ENCODE peak calls at places on chromosomes 16 and 17, in ten cellular contexts. One of them, this sample, is unnamed.
A peak's percentile ranks its signal among the peaks of the same experiment; 100 is the strongest.

GRCh38 chr17:7215136-7215638 is 4.4 kb downstream of the DLG4 start:
- DNase-seq in GM23338: peak; percentile 81
- DNase-seq in GM12878: no peak
- DNase-seq in SK-N-SH: no peak
- DNase-seq in H1: no peak
- DNase-seq in vagina: peak; percentile 99
- DNase-seq in transverse colon: no peak
- DNase-seq in endothelial cell of umbilical vein: no peak
- DNase-seq in stomach: peak; percentile 91
- DNase-seq in K562: no peak
- DNase-seq in this sample: no peak

GRCh38 chr17:691423-691822 is 23.2 kb downstream of the VPS53 start:
- DNase-seq in GM23338: no peak
- DNase-seq in SK-N-SH: no peak
- DNase-seq in stomach: no peak
- DNase-seq in vagina: no peak
- DNase-seq in transverse colon: no peak
- DNase-seq in endothelial cell of umbilical vein: no peak
- DNase-seq in GM12878: no peak
- DNase-seq in K562: no peak
- DNase-seq in H1: no peak
- DNase-seq in this sample: no peak

GRCh38 chr16:85174871-85175723 is 62.8 kb upstream of the CIBAR2 start:
- DNase-seq in stomach: no peak
- DNase-seq in K562: no peak
- DNase-seq in transverse colon: no peak
- DNase-seq in endothelial cell of umbilical vein: no peak
- DNase-seq in SK-N-SH: no peak
- DNase-seq in GM12878: no peak
- DNase-seq in H1: no peak
- DNase-seq in GM23338: no peak
- DNase-seq in vagina: no peak
- DNase-seq in this sample: no peak

GRCh38 chr17:44827863-44828262 is 2.2 kb downstream of the GJC1 start:
- DNase-seq in GM23338: no peak
- DNase-seq in vagina: no peak
- DNase-seq in K562: no peak
- DNase-seq in GM12878: no peak
- DNase-seq in stomach: no peak
- DNase-seq in transverse colon: no peak
- DNase-seq in SK-N-SH: no peak
- DNase-seq in endothelial cell of umbilical vein: peak; percentile 19
- DNase-seq in H1: no peak
- DNase-seq in this sample: no peak

GRCh38 chr16:89188064-89188441 is 12.3 kb downstream of the SLC22A31 start:
- DNase-seq in GM12878: no peak
- DNase-seq in vagina: no peak
- DNase-seq in GM23338: no peak
- DNase-seq in SK-N-SH: no peak
- DNase-seq in endothelial cell of umbilical vein: no peak
- DNase-seq in transverse colon: no peak
- DNase-seq in K562: no peak
- DNase-seq in stomach: no peak
- DNase-seq in H1: no peak
- DNase-seq in this sample: no peak

GRCh38 chr17:29133146-29133713 is 47.0 kb downstream of the MYO18A start:
- DNase-seq in GM23338: peak; percentile 41
- DNase-seq in GM12878: no peak
- DNase-seq in vagina: no peak
- DNase-seq in SK-N-SH: no peak
- DNase-seq in stomach: no peak
- DNase-seq in K562: peak; percentile 79
- DNase-seq in H1: no peak
- DNase-seq in transverse colon: no peak
- DNase-seq in endothelial cell of umbilical vein: no peak
- DNase-seq in this sample: no peak

GRCh38 chr17:79544142-79544914 is 66.5 kb downstream of the RBFOX3 start:
- DNase-seq in stomach: no peak
- DNase-seq in vagina: no peak
- DNase-seq in GM23338: no peak
- DNase-seq in SK-N-SH: peak; percentile 32
- DNase-seq in K562: no peak
- DNase-seq in transverse colon: no peak
- DNase-seq in H1: no peak
- DNase-seq in GM12878: no peak
- DNase-seq in endothelial cell of umbilical vein: no peak
- DNase-seq in this sample: peak; percentile 52

GRCh38 chr16:88434353-88434690 is 18.8 kb upstream of the ZFPM1 start:
- DNase-seq in GM12878: no peak
- DNase-seq in GM23338: no peak
- DNase-seq in stomach: no peak
- DNase-seq in K562: no peak
- DNase-seq in transverse colon: no peak
- DNase-seq in vagina: no peak
- DNase-seq in H1: no peak
- DNase-seq in SK-N-SH: no peak
- DNase-seq in endothelial cell of umbilical vein: no peak
- DNase-seq in this sample: no peak

GRCh38 chr17:19652595-19652994 is 4.0 kb downstream of the ALDH3A2 start:
- DNase-seq in GM12878: no peak
- DNase-seq in GM23338: no peak
- DNase-seq in H1: no peak
- DNase-seq in endothelial cell of umbilical vein: no peak
- DNase-seq in stomach: peak; percentile 37
- DNase-seq in K562: no peak
- DNase-seq in vagina: no peak
- DNase-seq in transverse colon: no peak
- DNase-seq in SK-N-SH: no peak
- DNase-seq in this sample: no peak

GRCh38 chr17:20275653-20276052 is 191.7 kb downstream of the LGALS9B start:
- DNase-seq in GM12878: no peak
- DNase-seq in vagina: no peak
- DNase-seq in endothelial cell of umbilical vein: no peak
- DNase-seq in transverse colon: no peak
- DNase-seq in stomach: no peak
- DNase-seq in GM23338: no peak
- DNase-seq in SK-N-SH: no peak
- DNase-seq in H1: no peak
- DNase-seq in K562: no peak
- DNase-seq in this sample: no peak

GRCh38 chr17:45171338-45172231 is 9.9 kb downstream of the HEXIM2 start:
- DNase-seq in vagina: no peak
- DNase-seq in SK-N-SH: no peak
- DNase-seq in stomach: peak; percentile 27
- DNase-seq in H1: no peak
- DNase-seq in endothelial cell of umbilical vein: no peak
- DNase-seq in transverse colon: peak; percentile 55
- DNase-seq in GM12878: no peak
- DNase-seq in GM23338: peak; percentile 74
- DNase-seq in K562: no peak
- DNase-seq in this sample: peak; percentile 80

GRCh38 chr17:18314059-18314730 is 599 bp downstream of the TOP3A start:
- DNase-seq in GM12878: no peak
- DNase-seq in GM23338: no peak
- DNase-seq in vagina: no peak
- DNase-seq in SK-N-SH: no peak
- DNase-seq in H1: no peak
- DNase-seq in transverse colon: no peak
- DNase-seq in endothelial cell of umbilical vein: peak; percentile 56
- DNase-seq in stomach: no peak
- DNase-seq in K562: peak; percentile 19
- DNase-seq in this sample: no peak

GRCh38 chr16:48352648-48353347 is 32.4 kb downstream of the SIAH1 start:
- DNase-seq in K562: no peak
- DNase-seq in endothelial cell of umbilical vein: no peak
- DNase-seq in GM23338: no peak
- DNase-seq in GM12878: no peak
- DNase-seq in transverse colon: no peak
- DNase-seq in vagina: no peak
- DNase-seq in SK-N-SH: no peak
- DNase-seq in stomach: no peak
- DNase-seq in H1: no peak
- DNase-seq in this sample: no peak

GRCh38 chr16:77596243-77596642 is 126.1 kb upstream of the NUDT7 start:
- DNase-seq in SK-N-SH: no peak
- DNase-seq in GM12878: no peak
- DNase-seq in vagina: no peak
- DNase-seq in H1: no peak
- DNase-seq in GM23338: no peak
- DNase-seq in transverse colon: no peak
- DNase-seq in endothelial cell of umbilical vein: peak; percentile 85
- DNase-seq in stomach: no peak
- DNase-seq in K562: no peak
- DNase-seq in this sample: no peak

GRCh38 chr16:69329369-69330285 is 761 bp downstream of the PDF start:
- DNase-seq in vagina: no peak
- DNase-seq in K562: peak; percentile 51
- DNase-seq in stomach: no peak
- DNase-seq in H1: no peak
- DNase-seq in transverse colon: peak; percentile 39
- DNase-seq in GM23338: peak; percentile 45
- DNase-seq in endothelial cell of umbilical vein: peak; percentile 20
- DNase-seq in SK-N-SH: peak; percentile 72
- DNase-seq in GM12878: no peak
- DNase-seq in this sample: peak; percentile 68

GRCh38 chr16:29729116-29729521 is 16.7 kb downstream of the C16orf54 start:
- DNase-seq in K562: peak; percentile 55
- DNase-seq in transverse colon: no peak
- DNase-seq in stomach: no peak
- DNase-seq in SK-N-SH: peak; percentile 71
- DNase-seq in H1: no peak
- DNase-seq in vagina: no peak
- DNase-seq in GM12878: no peak
- DNase-seq in endothelial cell of umbilical vein: peak; percentile 43
- DNase-seq in GM23338: peak; percentile 72
- DNase-seq in this sample: no peak

GRCh38 chr16:84514295-84514873 is 9.9 kb upstream of the MEAK7 start:
- DNase-seq in vagina: no peak
- DNase-seq in GM12878: no peak
- DNase-seq in K562: no peak
- DNase-seq in endothelial cell of umbilical vein: no peak
- DNase-seq in H1: no peak
- DNase-seq in SK-N-SH: no peak
- DNase-seq in transverse colon: no peak
- DNase-seq in stomach: no peak
- DNase-seq in GM23338: no peak
- DNase-seq in this sample: no peak

GRCh38 chr16:69859105-69859969 is 91.8 kb upstream of the CLEC18A start:
- DNase-seq in SK-N-SH: peak; percentile 36
- DNase-seq in K562: peak; percentile 65
- DNase-seq in GM23338: peak; percentile 92
- DNase-seq in GM12878: no peak
- DNase-seq in vagina: no peak
- DNase-seq in H1: peak; percentile 25
- DNase-seq in endothelial cell of umbilical vein: peak; percentile 40
- DNase-seq in transverse colon: peak; percentile 75
- DNase-seq in stomach: peak; percentile 44
- DNase-seq in this sample: no peak

GRCh38 chr17:55420776-55421178 is 858 bp downstream of the MMD start:
- DNase-seq in transverse colon: peak; percentile 57
- DNase-seq in SK-N-SH: peak; percentile 65
- DNase-seq in GM23338: peak; percentile 55
- DNase-seq in K562: peak; percentile 40
- DNase-seq in stomach: peak; percentile 41
- DNase-seq in endothelial cell of umbilical vein: no peak
- DNase-seq in vagina: no peak
- DNase-seq in GM12878: no peak
- DNase-seq in H1: no peak
- DNase-seq in this sample: peak; percentile 86
- H3K4me1 ChIP-seq in transverse colon: peaks cover 16% of the 10 kb centered on the region
- H3K4me1 ChIP-seq in SK-N-SH: peaks cover 8% of the 10 kb centered on the region
- H3K4me1 ChIP-seq in GM23338: peaks cover 8% of the 10 kb centered on the region
- H3K4me1 ChIP-seq in K562: peaks cover 11% of the 10 kb centered on the region
- H3K4me1 ChIP-seq in stomach: peaks cover 46% of the 10 kb centered on the region
- H3K4me1 ChIP-seq in endothelial cell of umbilical vein: peaks cover 13% of the 10 kb centered on the region
- H3K4me1 ChIP-seq in vagina: peaks cover 20% of the 10 kb centered on the region
- H3K4me1 ChIP-seq in GM12878: peaks cover 36% of the 10 kb centered on the region
- H3K4me1 ChIP-seq in H1: peaks cover 3% of the 10 kb centered on the region
- H3K4me1 ChIP-seq in this sample: no peaks in the 10 kb centered on the region

GRCh38 chr17:81420769-81421462 is 25.7 kb downstream of the BAHCC1 start:
- DNase-seq in stomach: peak; percentile 82
- DNase-seq in endothelial cell of umbilical vein: peak; percentile 23
- DNase-seq in K562: no peak
- DNase-seq in GM12878: no peak
- DNase-seq in transverse colon: no peak
- DNase-seq in GM23338: no peak
- DNase-seq in SK-N-SH: no peak
- DNase-seq in H1: no peak
- DNase-seq in vagina: no peak
- DNase-seq in this sample: no peak
- TF ChIP-seq POLR2AphosphoS5 in stomach: no peak
- TF ChIP-seq POLR2AphosphoS5 in endothelial cell of umbilical vein: no peak
- TF ChIP-seq POLR2AphosphoS5 in K562: no peak
- TF ChIP-seq POLR2AphosphoS5 in GM12878: no peak
- TF ChIP-seq POLR2AphosphoS5 in transverse colon: no peak
- TF ChIP-seq POLR2AphosphoS5 in GM23338: no peak
- TF ChIP-seq POLR2AphosphoS5 in SK-N-SH: no peak
- TF ChIP-seq POLR2AphosphoS5 in H1: no peak
- TF ChIP-seq POLR2AphosphoS5 in vagina: no peak
- TF ChIP-seq POLR2AphosphoS5 in this sample: no peak

DNA sequence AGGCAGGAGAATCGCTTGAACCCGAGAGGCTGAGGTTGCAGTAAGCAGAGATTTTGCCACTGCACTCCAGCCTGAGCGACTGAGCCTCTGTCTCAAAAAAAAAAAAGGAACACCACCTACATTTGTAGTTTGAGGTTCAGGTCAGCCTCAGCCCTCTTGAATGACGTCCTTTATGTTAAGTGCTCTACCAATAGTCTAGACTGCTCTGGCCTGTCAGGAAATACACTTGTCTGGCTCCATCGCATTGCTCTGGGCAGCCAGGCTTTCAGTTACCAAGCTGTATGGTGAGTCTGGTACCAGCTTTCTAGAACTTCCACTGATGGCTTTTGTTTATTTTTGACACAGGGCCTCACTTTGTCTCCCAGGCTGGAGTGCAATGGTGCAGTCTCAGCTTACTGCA is 11.4 kb downstream of the SOCS7 start:
- DNase-seq in endothelial cell of umbilical vein: no peak
- DNase-seq in GM23338: no peak
- DNase-seq in K562: no peak
- DNase-seq in H1: no peak
- DNase-seq in GM12878: no peak
- DNase-seq in vagina: no peak
- DNase-seq in SK-N-SH: no peak
- DNase-seq in stomach: no peak
- DNase-seq in transverse colon: no peak
- DNase-seq in this sample: no peak
- H3K27ac ChIP-seq in endothelial cell of umbilical vein: no peak overlapping the region
- H3K27ac ChIP-seq in GM23338: no peak overlapping the region
- H3K27ac ChIP-seq in K562: no peak overlapping the region
- H3K27ac ChIP-seq in H1: no peak overlapping the region
- H3K27ac ChIP-seq in GM12878: no peak overlapping the region
- H3K27ac ChIP-seq in vagina: no peak overlapping the region
- H3K27ac ChIP-seq in SK-N-SH: no peak overlapping the region
- H3K27ac ChIP-seq in stomach: no peak overlapping the region
- H3K27ac ChIP-seq in transverse colon: no peak overlapping the region
- H3K27ac ChIP-seq in this sample: no peak overlapping the region

DNA sequence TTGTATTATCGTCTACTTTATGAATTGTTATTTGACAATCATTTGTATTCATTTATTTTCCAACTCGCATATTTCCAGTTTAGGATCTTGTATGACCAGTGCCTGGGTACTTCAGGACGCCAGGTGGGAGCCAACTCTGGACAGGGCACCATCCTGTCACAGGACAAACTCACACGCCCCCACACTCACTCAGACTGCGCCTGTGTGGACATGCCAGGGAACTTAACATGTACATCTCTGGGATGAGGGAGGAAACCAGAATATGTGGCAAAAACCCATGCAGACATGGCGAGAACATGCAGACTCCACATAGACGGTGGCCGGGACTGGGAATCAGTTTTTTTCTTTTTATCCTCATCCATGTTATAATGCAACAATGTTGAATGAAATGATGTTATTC is 68.5 kb downstream of the CLEC16A start:
- DNase-seq in stomach: no peak
- DNase-seq in H1: no peak
- DNase-seq in SK-N-SH: no peak
- DNase-seq in endothelial cell of umbilical vein: no peak
- DNase-seq in GM12878: no peak
- DNase-seq in vagina: no peak
- DNase-seq in K562: no peak
- DNase-seq in transverse colon: no peak
- DNase-seq in GM23338: no peak
- DNase-seq in this sample: no peak
- H3K4me1 ChIP-seq in stomach: peaks cover 16% of the 10 kb centered on the region
- H3K4me1 ChIP-seq in H1: no peaks in the 10 kb centered on the region
- H3K4me1 ChIP-seq in SK-N-SH: peaks cover 13% of the 10 kb centered on the region
- H3K4me1 ChIP-seq in endothelial cell of umbilical vein: peaks cover 7% of the 10 kb centered on the region
- H3K4me1 ChIP-seq in GM12878: no peaks in the 10 kb centered on the region
- H3K4me1 ChIP-seq in vagina: peaks cover 22% of the 10 kb centered on the region
- H3K4me1 ChIP-seq in K562: no peaks in the 10 kb centered on the region
- H3K4me1 ChIP-seq in transverse colon: peaks cover 13% of the 10 kb centered on the region
- H3K4me1 ChIP-seq in GM23338: no peaks in the 10 kb centered on the region
- H3K4me1 ChIP-seq in this sample: peaks cover 11% of the 10 kb centered on the region